ENCODE peak calls at places on chromosomes 7 and 10, in five cellular contexts. H, E, U, V and F are unnamed samples.

GRCh38 chr7:41882271-41882670 is 179.4 kb upstream of the INHBA start:
- DNase-seq in U (no peak), V (no peak), E (no peak), H (no peak), F (no peak)

GRCh38 chr10:125711110-125711750 is 8.3 kb upstream of the EDRF1 start:
- DNase-seq in E (no peak), V (no peak), U (no peak), H (no peak), F (no peak)

GRCh38 chr10:97474918-97475317 is 23.3 kb downstream of the MMS19 start:
- DNase-seq in H (no peak), E (no peak), V (no peak), U (no peak), F (no peak)

GRCh38 chr10:86931872-86932271 is 25.5 kb downstream of the MMRN2 start:
- DNase-seq in U (no peak), H (no peak), V (no peak), E (no peak), F (no peak)

GRCh38 chr7:151225948-151226510 is 976 bp downstream of the ABCF2 start:
- DNase-seq in H (no peak), E (no peak), V (no peak), U (no peak), F (no peak)

GRCh38 chr10:101085846-101086245 is 24.1 kb downstream of the KAZALD1 start:
- DNase-seq in E (no peak), U (no peak), H (no peak), V (no peak), F (no peak)

GRCh38 chr7:91251877-91252276 is 12.4 kb upstream of the FZD1 start:
- DNase-seq in E (no peak), V (no peak), H (no peak), U (no peak), F (no peak)

GRCh38 chr7:33261585-33261984 is 132.2 kb downstream of the BBS9 start:
- DNase-seq in H (no peak), E (no peak), U (no peak), V (no peak), F (no peak)

GRCh38 chr7:34655384-34655783 is 2.6 kb upstream of the NPSR1 start:
- DNase-seq in H (no peak), U (no peak), E (no peak), V (no peak), F (no peak)

GRCh38 chr7:673681-674453 is 52.6 kb upstream of the DNAAF5 start:
- DNase-seq in E (no peak), V (no peak), U (no peak), H (no peak), F (no peak)

GRCh38 chr7:2567663-2568238 is 9.0 kb downstream of the IQCE start:
- DNase-seq in U (no peak), E (no peak), V (no peak), H (no peak), F (no peak)

GRCh38 chr7:77798394-77799077 is at the start of the genes PHTF2 and TMEM60:
- DNase-seq in H (peak; percentile 99), U (peak; percentile 95), E (peak; percentile 99), V (peak; percentile 100), F (peak; percentile 99)

GRCh38 chr10:17788646-17789045 is 20.5 kb upstream of the MRC1 start:
- DNase-seq in U (no peak), E (no peak), V (no peak), H (no peak), F (no peak)

GRCh38 chr10:71877818-71878217 is 26.8 kb upstream of the PSAP start:
- DNase-seq in E (no peak), V (no peak), U (no peak), H (no peak), F (no peak)

GRCh38 chr10:71882813-71883746 is 32.0 kb upstream of the PSAP start:
- DNase-seq in V (no peak), E (no peak), U (no peak), H (no peak), F (no peak)

GRCh38 chr10:71880425-71881306 is 29.6 kb upstream of the PSAP start:
- DNase-seq in E (no peak), V (no peak), U (no peak), H (no peak), F (no peak)

GRCh38 chr10:71881956-71882355 is 30.9 kb upstream of the PSAP start:
- DNase-seq in U (no peak), H (no peak), E (no peak), V (no peak), F (no peak)

DNA sequence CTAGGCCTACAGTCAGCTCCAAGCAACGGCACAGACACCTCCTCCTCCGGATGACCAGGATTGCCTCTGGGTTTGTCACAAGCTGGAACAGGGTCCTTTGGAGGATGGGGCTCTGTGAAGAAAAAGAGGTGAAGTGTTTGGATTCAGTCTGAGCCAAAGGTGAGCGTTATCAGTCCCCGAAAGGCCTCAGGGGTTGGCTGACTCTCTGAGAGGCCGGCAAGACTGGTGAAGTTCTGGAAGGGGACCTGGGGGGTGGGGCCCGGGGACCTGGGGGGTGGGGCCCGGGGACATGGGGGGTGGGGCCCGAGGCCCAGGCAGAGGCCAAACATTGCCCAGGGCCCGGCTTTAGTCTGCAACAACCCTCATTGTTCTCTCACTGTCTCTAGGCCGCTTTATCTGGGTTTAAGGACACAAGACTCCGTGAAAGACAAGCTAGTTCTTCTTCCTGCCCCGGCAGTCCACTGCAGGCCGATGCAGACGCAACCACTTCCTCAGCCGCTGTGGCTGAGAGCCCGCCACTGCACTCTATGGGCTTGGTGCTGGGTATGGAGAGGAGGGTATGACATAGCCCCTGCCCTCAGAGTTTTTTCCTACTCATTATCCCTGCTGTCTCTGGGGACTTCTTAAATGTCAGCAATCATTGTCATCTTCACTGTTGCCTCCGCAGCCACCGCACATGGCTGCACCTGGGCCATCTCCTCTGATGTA is 27.4 kb upstream of the PSAP start:
- DNase-seq in E (no peak), H (no peak), V (no peak), U (no peak), F (no peak)
- TF ChIP-seq CTCF in E (no peak), H (no peak), V (no peak), U (no peak), F (no peak)

GRCh38 chr10:11434323-11434722 is 177.1 kb downstream of the USP6NL start:
- DNase-seq in H (no peak), E (no peak), V (no peak), U (no peak), F (no peak)
- TF ChIP-seq CTCF in H (peak; percentile 14), E (peak; percentile 32), V (peak; percentile 39), U (no peak), F (peak; percentile 12)

DNA sequence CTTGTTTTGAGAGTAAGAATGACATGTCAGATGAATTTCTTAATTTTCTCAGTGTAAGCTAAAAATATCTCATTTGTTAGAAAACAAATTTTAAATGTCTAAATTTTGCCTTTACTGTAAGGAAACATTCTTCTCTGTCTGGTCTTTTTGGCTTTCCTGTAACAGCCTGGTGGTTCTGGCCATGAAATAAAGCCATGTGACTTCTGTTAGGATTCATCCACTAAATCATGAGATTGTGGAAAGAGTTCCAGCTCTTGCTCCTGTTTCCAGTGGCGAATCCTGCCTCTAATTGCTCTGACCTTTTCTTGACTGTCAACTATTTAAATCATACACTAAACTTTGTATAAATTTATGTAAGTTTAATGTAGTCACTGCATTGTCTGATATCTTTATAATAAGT is 398.5 kb upstream of the AKR1E2 start:
- DNase-seq in H (no peak), E (no peak), V (no peak), U (no peak), F (no peak)
- TF ChIP-seq CTCF in H (no peak), E (no peak), V (no peak), U (no peak), F (no peak)

DNA sequence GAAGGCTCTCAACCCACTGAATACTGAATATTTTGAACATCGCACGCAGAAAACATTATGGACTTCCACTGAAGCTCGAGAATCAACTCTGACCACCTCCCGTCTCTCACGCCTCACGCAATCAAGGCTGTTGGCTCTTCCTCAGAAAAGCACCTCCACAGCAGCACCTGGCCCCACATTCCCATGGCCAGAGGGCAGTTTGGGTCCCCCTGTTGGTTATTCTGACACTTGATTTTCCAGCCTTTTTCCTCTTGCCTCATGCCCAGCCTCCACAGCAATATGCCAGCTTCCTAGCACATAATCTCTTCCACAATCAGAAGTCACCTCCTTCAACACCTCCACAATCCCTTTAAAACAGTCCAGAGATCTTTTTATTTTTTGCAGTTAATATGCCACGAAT is 55.9 kb downstream of the SVOPL start:
- DNase-seq in H (no peak), E (no peak), U (no peak), V (no peak), F (no peak)
- TF ChIP-seq CTCF in H (no peak), E (no peak), U (no peak), V (peak; percentile 9), F (no peak)

DNA sequence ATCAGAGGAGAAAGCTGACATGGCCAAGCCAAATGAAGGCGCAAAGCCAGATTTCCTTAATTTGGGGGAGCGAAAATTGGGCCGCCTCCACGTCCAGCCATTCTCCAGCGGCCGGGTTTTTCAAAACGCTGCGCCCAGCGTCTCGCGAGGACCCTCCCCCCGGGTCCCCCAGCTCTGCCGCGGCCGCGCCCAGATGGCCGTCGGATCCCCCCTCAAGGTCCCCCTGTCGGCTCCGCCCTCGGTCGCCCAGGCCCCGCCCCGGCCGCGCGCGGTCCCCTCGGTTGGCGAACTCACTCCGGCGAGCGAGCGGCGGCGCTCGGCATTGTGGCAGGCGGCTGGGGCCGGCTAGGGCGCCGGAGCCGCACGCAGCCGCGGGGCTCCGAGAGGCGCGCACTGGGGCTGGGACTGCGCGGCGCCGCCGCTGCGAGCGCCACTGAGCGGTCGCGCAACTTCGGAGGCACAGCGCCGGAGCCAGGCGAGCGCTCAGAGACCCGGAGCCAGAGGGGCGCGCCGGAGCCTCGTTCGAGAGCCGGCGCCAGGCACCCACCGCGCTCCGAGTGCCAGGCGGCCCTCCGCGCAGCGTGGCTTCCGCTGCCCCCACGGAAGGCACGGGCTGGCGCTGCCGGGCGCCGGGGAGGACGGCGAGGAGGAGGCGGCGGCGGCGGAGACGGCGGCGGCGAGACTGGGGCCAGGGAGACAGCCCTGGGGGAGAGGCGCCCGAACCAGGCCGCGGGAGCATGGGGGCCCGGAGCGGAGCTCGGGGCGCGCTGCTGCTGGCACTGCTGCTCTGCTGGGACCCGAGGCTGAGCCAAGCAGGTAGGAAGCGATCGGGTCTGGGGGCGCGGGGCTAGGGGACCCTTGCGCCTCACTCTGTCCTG is at the start of gene UNC5B:
- DNase-seq in U (peak; percentile 30), H (no peak), V (peak; percentile 96), E (peak; percentile 48), F (peak; percentile 72)
- TF ChIP-seq CTCF in U (peak; percentile 38), H (no peak), V (peak; percentile 36), E (peak; percentile 23), F (peak; percentile 11)

GRCh38 chr7:105399043-105399725 is 10.5 kb upstream of the SRPK2 start:
- DNase-seq in U (no peak), H (no peak), E (no peak), V (peak; percentile 55), F (peak; percentile 2)
- TF ChIP-seq CTCF in U (no peak), H (peak; percentile 43), E (peak; percentile 59), V (peak; percentile 58), F (peak; percentile 36)

GRCh38 chr10:132942101-132942739 is at the start of gene CFAP46:
- DNase-seq in V (peak; percentile 53), E (no peak), U (no peak), H (no peak), F (peak; percentile 11)
- TF ChIP-seq CTCF in V (no peak), E (no peak), U (no peak), H (peak; percentile 7), F (no peak)

GRCh38 chr10:103660364-103661197 is 167.1 kb downstream of the NEURL1 start:
- DNase-seq in V (peak; percentile 36), H (no peak), E (no peak), U (no peak), F (no peak)
- TF ChIP-seq CTCF in V (no peak), H (peak; percentile 39), E (peak; percentile 26), U (no peak), F (peak; percentile 30)